ENCODE peak calls at places on chromosomes 5 and 9, in ten cellular contexts. E is lower leg skin; L is HCT116; D is CD8-positive, alpha-beta T cell; F is AG20443; Z is GM23248; R is SW 1271; C is AG08396; V is stimulated activated CD4-positive, alpha-beta T cell treated with anti-CD3 and anti-CD28 coated beads, TNF-alpha, amount 100 ng/mL, for 4 hours; A is iPS DF 19.7. W is an unnamed sample.

GRCh38 chr5:140018096-140018481 is 25.0 kb downstream of the NRG2 start:
- DNase-seq in E (no peak), L (no peak), D (no peak), F (no peak), Z (no peak), R (no peak), C (no peak), V (no peak), A (no peak), W (no peak)

GRCh38 chr9:71822935-71823334 is 54.6 kb upstream of the CEMIP2 start:
- DNase-seq in E (no peak), L (no peak), D (no peak), F (no peak), Z (no peak), R (no peak), C (no peak), V (no peak), A (no peak), W (no peak)

GRCh38 chr5:24026288-24026687 is 518.9 kb downstream of the PRDM9 start:
- DNase-seq in E (no peak), L (no peak), D (no peak), F (no peak), Z (no peak), R (no peak), C (no peak), V (no peak), A (no peak), W (no peak)

GRCh38 chr5:96661101-96661840 is 905 bp upstream of the CAST start:
- DNase-seq in E (peak; percentile 31), L (no peak), D (peak; percentile 41), F (peak; percentile 25), Z (peak; percentile 72), R (no peak), C (peak; percentile 26), V (no peak), A (no peak), W (no peak)

GRCh38 chr9:75743855-75744254 is 146.6 kb upstream of the PCSK5 start:
- DNase-seq in E (no peak), L (no peak), D (no peak), F (no peak), Z (no peak), R (no peak), C (no peak), V (no peak), A (no peak), W (no peak)

GRCh38 chr5:83509535-83509934 is 38.0 kb downstream of the VCAN start:
- DNase-seq in E (no peak), L (no peak), D (no peak), F (peak; percentile 34), Z (peak; percentile 17), R (no peak), C (peak; percentile 12), V (no peak), A (no peak), W (no peak)

GRCh38 chr5:136006767-136007251 is 22.0 kb upstream of the TGFBI start:
- DNase-seq in E (no peak), L (peak; percentile 36), D (no peak), F (peak; percentile 74), Z (peak; percentile 97), R (peak; percentile 80), C (peak; percentile 61), V (no peak), A (no peak), W (no peak)

GRCh38 chr5:103498800-103499199 is 63.8 kb downstream of the NUDT12 start:
- DNase-seq in E (no peak), L (no peak), D (no peak), F (no peak), Z (no peak), R (no peak), C (no peak), V (no peak), A (no peak), W (no peak)

GRCh38 chr5:35881758-35882157 is 25.1 kb downstream of the IL7R start:
- DNase-seq in E (no peak), L (no peak), D (no peak), F (no peak), Z (no peak), R (no peak), C (no peak), V (no peak), A (no peak), W (no peak)

GRCh38 chr9:122387526-122387925 is 16.7 kb downstream of the PTGS1 start:
- DNase-seq in E (no peak), L (no peak), D (no peak), F (no peak), Z (no peak), R (no peak), C (no peak), V (no peak), A (no peak), W (no peak)

GRCh38 chr5:16679863-16680262 is 63.1 kb upstream of the RETREG1 start:
- DNase-seq in E (no peak), L (no peak), D (no peak), F (no peak), Z (no peak), R (no peak), C (no peak), V (no peak), A (no peak), W (no peak)

GRCh38 chr5:6419340-6419852 is 29.3 kb upstream of the UBE2QL1 start:
- DNase-seq in E (no peak), L (no peak), D (no peak), F (no peak), Z (no peak), R (no peak), C (no peak), V (no peak), A (no peak), W (no peak)